ENCODE peak calls at places on chromosomes 2 and 18, in ten cellular contexts. G is GM20000, E is transverse colon, U is WERI-Rb-1, A is left lung, L is fibroblast of pulmonary artery, K is RWPE2, Q is MCF 10A, M is AG09309, Y is nephron progenitor cell. D is an unnamed sample.

GRCh38 chr18:39600894-39601293 is 2035.3 kb upstream of the CELF4 start:
- DNase-seq in M (no peak), K (no peak), L (peak; percentile 33), Q (no peak), G (no peak), U (no peak), E (no peak), A (no peak), Y (no peak), D (no peak)

GRCh38 chr18:44437603-44438002 is 243.1 kb upstream of the SETBP1 start:
- DNase-seq in L (no peak), G (no peak), Q (no peak), Y (no peak), K (no peak), E (no peak), M (no peak), A (no peak), U (no peak), D (no peak)

GRCh38 chr2:194954216-194954615 is 702.8 kb upstream of the SLC39A10 start:
- DNase-seq in M (no peak), L (no peak), Y (no peak), A (no peak), Q (no peak), K (no peak), U (no peak), E (no peak), G (no peak), D (no peak)

GRCh38 chr2:60351321-60351720 is 202.1 kb downstream of the BCL11A start:
- DNase-seq in L (no peak), G (no peak), Q (no peak), M (no peak), A (no peak), Y (no peak), E (no peak), K (no peak), U (no peak), D (no peak)

GRCh38 chr2:171709011-171709685 is 21.9 kb downstream of the DYNC1I2 start:
- DNase-seq in U (no peak), Q (no peak), E (no peak), Y (no peak), A (no peak), M (no peak), K (no peak), G (no peak), L (no peak), D (no peak)

GRCh38 chr18:56172527-56172926 is 465.9 kb downstream of the TXNL1 start:
- DNase-seq in U (no peak), Q (no peak), L (no peak), M (no peak), E (no peak), G (no peak), Y (no peak), K (no peak), A (no peak), D (no peak)

GRCh38 chr2:16633632-16634430 is 31.8 kb downstream of the CYRIA start:
- DNase-seq in U (no peak), L (peak; percentile 59), Y (no peak), G (no peak), K (no peak), A (no peak), E (no peak), Q (peak; percentile 66), M (no peak), D (no peak)

GRCh38 chr2:42047488-42048317 is at the start of gene PKDCC:
- DNase-seq in Q (peak; percentile 60), U (peak; percentile 75), A (peak; percentile 90), K (no peak), E (peak; percentile 85), Y (peak; percentile 86), L (peak; percentile 86), M (no peak), G (peak; percentile 87), D (peak; percentile 82)

GRCh38 chr2:15941970-15942710 is 1.8 kb downstream of the MYCN start:
- DNase-seq in Q (no peak), U (peak; percentile 82), E (peak; percentile 16), M (no peak), K (no peak), A (peak; percentile 82), G (peak; percentile 49), L (no peak), Y (peak; percentile 51), D (no peak)

DNA sequence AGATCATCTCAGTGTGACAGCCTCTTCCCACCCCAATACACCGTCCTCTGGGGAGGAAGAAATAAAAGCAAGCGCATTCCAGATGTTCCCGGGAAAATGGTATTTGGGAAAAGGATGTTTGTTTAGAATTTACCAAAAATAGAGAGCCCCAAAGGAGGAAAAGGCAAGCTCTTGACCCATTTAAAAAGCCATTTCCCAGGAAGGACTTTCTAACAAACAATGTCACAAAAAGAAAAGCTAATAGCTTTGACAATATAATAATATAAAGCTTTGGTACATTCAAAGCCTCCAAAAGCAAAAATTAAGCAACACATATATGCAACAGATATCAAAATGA is 64.6 kb downstream of the HS1BP3 start:
- DNase-seq in Y (no peak), A (no peak), M (no peak), L (no peak), E (no peak), U (no peak), K (no peak), G (no peak), Q (no peak), D (no peak)
- TF ChIP-seq CTCF in Y (no peak), A (no peak), M (no peak), L (no peak), E (no peak), U (no peak), K (no peak), G (no peak), Q (no peak), D (no peak)

GRCh38 chr2:105179469-105180372 is 61.8 kb upstream of the GPR45 start:
- DNase-seq in A (no peak), M (peak; percentile 56), K (no peak), Q (peak; percentile 93), Y (no peak), L (peak; percentile 80), U (peak; percentile 28), G (peak; percentile 23), E (peak; percentile 55), D (peak; percentile 69)

GRCh38 chr2:105177546-105178254 is 63.8 kb upstream of the GPR45 start:
- DNase-seq in E (no peak), G (no peak), Q (no peak), K (no peak), Y (no peak), U (no peak), L (no peak), A (no peak), M (no peak), D (no peak)

GRCh38 chr2:105175231-105175630 is 66.3 kb upstream of the GPR45 start:
- DNase-seq in K (no peak), G (no peak), Q (no peak), L (no peak), Y (no peak), U (no peak), A (no peak), M (no peak), E (no peak), D (no peak)

GRCh38 chr2:105177008-105177407 is 64.5 kb upstream of the GPR45 start:
- DNase-seq in A (no peak), Q (no peak), E (no peak), L (no peak), G (no peak), M (no peak), K (no peak), U (no peak), Y (no peak), D (no peak)

GRCh38 chr2:105176429-105176828 is 65.1 kb upstream of the GPR45 start:
- DNase-seq in Y (no peak), U (no peak), E (peak; percentile 49), Q (no peak), M (no peak), G (no peak), L (no peak), A (no peak), K (no peak), D (no peak)
- TF ChIP-seq CTCF in Y (no peak), U (no peak), E (no peak), Q (no peak), M (no peak), G (no peak), L (no peak), A (no peak), K (no peak), D (no peak)

GRCh38 chr18:8424481-8424880 is 184.8 kb upstream of the RAB12 start:
- DNase-seq in M (no peak), Q (no peak), A (no peak), K (no peak), L (no peak), E (no peak), U (no peak), G (no peak), Y (no peak), D (no peak)

GRCh38 chr18:8424917-8425725 is 184.1 kb upstream of the RAB12 start:
- DNase-seq in K (no peak), L (peak; percentile 42), A (no peak), E (no peak), Y (no peak), M (peak; percentile 70), U (no peak), G (no peak), Q (peak; percentile 72), D (peak; percentile 12)

GRCh38 chr18:8428951-8429350 is 180.3 kb upstream of the RAB12 start:
- DNase-seq in E (no peak), Q (no peak), L (no peak), A (no peak), M (no peak), Y (no peak), U (no peak), K (no peak), G (no peak), D (no peak)

GRCh38 chr18:8427339-8427738 is 181.9 kb upstream of the RAB12 start:
- DNase-seq in A (no peak), E (no peak), G (no peak), L (no peak), Q (no peak), M (no peak), U (no peak), Y (no peak), K (no peak), D (no peak)

GRCh38 chr18:8426401-8426800 is 182.8 kb upstream of the RAB12 start:
- DNase-seq in L (no peak), Y (peak; percentile 52), U (peak; percentile 23), E (no peak), K (no peak), G (no peak), A (no peak), M (no peak), Q (no peak), D (peak; percentile 28)
- TF ChIP-seq CTCF in L (peak; percentile 18), Y (peak; percentile 38), U (peak; percentile 63), E (no peak), K (no peak), G (no peak), A (no peak), M (peak; percentile 35), Q (peak; percentile 30), D (peak; percentile 50)

DNA sequence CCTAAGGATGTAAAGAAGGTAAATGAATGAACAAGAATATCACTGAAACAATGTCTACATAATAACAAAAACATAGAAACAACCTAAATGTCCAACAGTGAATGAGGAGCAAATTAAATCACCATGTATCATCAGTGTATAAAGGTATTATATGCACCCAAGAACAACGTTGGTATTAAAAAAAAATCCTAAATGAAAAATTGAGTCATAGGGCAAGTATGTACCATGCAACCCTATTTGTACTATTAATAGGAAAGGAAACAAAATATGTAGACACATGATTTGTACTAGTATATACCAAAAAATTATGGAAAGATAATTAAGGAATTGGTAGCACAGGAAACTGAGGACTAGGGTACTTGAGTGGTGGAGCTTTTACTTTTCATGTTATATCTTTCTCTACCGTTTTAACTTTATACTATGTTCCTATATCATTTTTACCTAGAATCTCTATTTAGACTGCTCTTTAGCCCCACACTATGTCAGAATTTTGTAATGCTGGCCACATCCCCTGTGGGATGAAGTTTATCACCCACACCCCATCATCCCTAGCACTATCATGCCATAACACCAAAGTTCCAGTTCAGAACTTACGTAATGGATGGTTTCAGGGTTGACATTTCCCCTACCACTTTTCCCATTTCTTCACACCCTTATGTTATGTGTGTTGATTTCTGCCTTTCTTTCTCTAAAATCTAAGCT is 25.6 kb downstream of the IKZF2 start:
- DNase-seq in M (no peak), U (no peak), G (no peak), Q (no peak), L (no peak), A (no peak), E (no peak), Y (no peak), K (no peak), D (no peak)
- TF ChIP-seq CTCF in M (no peak), U (no peak), G (no peak), Q (peak; percentile 12), L (no peak), A (no peak), E (no peak), Y (no peak), K (peak; percentile 6), D (no peak)